ENCODE peak calls at places on chromosomes 11 and 22, in seven cellular contexts. One of them, this sample, is unnamed.

GRCh38 chr11:80186687-80187086 is 745.9 kb upstream of the TENM4 start:
- DNase-seq in GM13977: no peak
- DNase-seq in heart left ventricle: no peak
- DNase-seq in body of pancreas: no peak
- DNase-seq in transverse colon: no peak
- DNase-seq in B cell: no peak
- DNase-seq in AG10803: peak; percentile 14
- DNase-seq in this sample: no peak

GRCh38 chr11:27209562-27210005 is 153.4 kb downstream of the CCDC34 start:
- DNase-seq in GM13977: no peak
- DNase-seq in heart left ventricle: peak; percentile 39
- DNase-seq in body of pancreas: no peak
- DNase-seq in transverse colon: no peak
- DNase-seq in B cell: no peak
- DNase-seq in AG10803: peak; percentile 95
- DNase-seq in this sample: no peak

GRCh38 chr11:44659641-44660040 is 67.1 kb upstream of the TSPAN18 start:
- DNase-seq in GM13977: no peak
- DNase-seq in heart left ventricle: peak; percentile 75
- DNase-seq in body of pancreas: no peak
- DNase-seq in transverse colon: peak; percentile 32
- DNase-seq in B cell: no peak
- DNase-seq in AG10803: no peak
- DNase-seq in this sample: no peak

GRCh38 chr11:33719587-33719986 is 16.6 kb downstream of the CD59 start:
- DNase-seq in GM13977: no peak
- DNase-seq in heart left ventricle: no peak
- DNase-seq in body of pancreas: no peak
- DNase-seq in transverse colon: no peak
- DNase-seq in B cell: no peak
- DNase-seq in AG10803: no peak
- DNase-seq in this sample: no peak

GRCh38 chr11:130815074-130815802 is 101.0 kb downstream of the SNX19 start:
- DNase-seq in GM13977: no peak
- DNase-seq in heart left ventricle: no peak
- DNase-seq in body of pancreas: no peak
- DNase-seq in transverse colon: no peak
- DNase-seq in B cell: no peak
- DNase-seq in AG10803: no peak
- DNase-seq in this sample: no peak

GRCh38 chr11:65879622-65880021 is at the start of gene CTSW:
- DNase-seq in GM13977: no peak
- DNase-seq in heart left ventricle: no peak
- DNase-seq in body of pancreas: no peak
- DNase-seq in transverse colon: no peak
- DNase-seq in B cell: no peak
- DNase-seq in AG10803: no peak
- DNase-seq in this sample: no peak

GRCh38 chr11:14973621-14974020 is 1.5 kb upstream of the CALCA start:
- DNase-seq in GM13977: peak; percentile 41
- DNase-seq in heart left ventricle: no peak
- DNase-seq in body of pancreas: peak; percentile 19
- DNase-seq in transverse colon: no peak
- DNase-seq in B cell: peak; percentile 61
- DNase-seq in AG10803: no peak
- DNase-seq in this sample: peak; percentile 62

GRCh38 chr22:45008853-45009751 is 703 bp downstream of the PHF21B start:
- DNase-seq in GM13977: peak; percentile 66
- DNase-seq in heart left ventricle: no peak
- DNase-seq in body of pancreas: no peak
- DNase-seq in transverse colon: no peak
- DNase-seq in B cell: no peak
- DNase-seq in AG10803: no peak
- DNase-seq in this sample: peak; percentile 66

GRCh38 chr22:45470871-45471270 is 31.8 kb upstream of the FBLN1 start:
- DNase-seq in GM13977: no peak
- DNase-seq in heart left ventricle: no peak
- DNase-seq in body of pancreas: no peak
- DNase-seq in transverse colon: no peak
- DNase-seq in B cell: no peak
- DNase-seq in AG10803: no peak
- DNase-seq in this sample: no peak

GRCh38 chr11:57638005-57638760 is 11.5 kb downstream of the YPEL4 start:
- DNase-seq in GM13977: peak; percentile 66
- DNase-seq in heart left ventricle: peak; percentile 79
- DNase-seq in body of pancreas: peak; percentile 67
- DNase-seq in transverse colon: peak; percentile 44
- DNase-seq in B cell: no peak
- DNase-seq in AG10803: peak; percentile 86
- DNase-seq in this sample: peak; percentile 81

GRCh38 chr22:46251266-46251665 is 1.2 kb upstream of the CDPF1 start:
- DNase-seq in GM13977: no peak
- DNase-seq in heart left ventricle: no peak
- DNase-seq in body of pancreas: no peak
- DNase-seq in transverse colon: no peak
- DNase-seq in B cell: no peak
- DNase-seq in AG10803: peak; percentile 1
- DNase-seq in this sample: no peak

GRCh38 chr11:81995907-81996306 is 737.8 kb downstream of the FAM181B start:
- DNase-seq in GM13977: no peak
- DNase-seq in heart left ventricle: no peak
- DNase-seq in body of pancreas: no peak
- DNase-seq in transverse colon: no peak
- DNase-seq in B cell: no peak
- DNase-seq in AG10803: no peak
- DNase-seq in this sample: no peak

GRCh38 chr22:37557321-37558001 is 2.8 kb upstream of the CDC42EP1 start:
- DNase-seq in GM13977: no peak
- DNase-seq in heart left ventricle: no peak
- DNase-seq in body of pancreas: peak; percentile 67
- DNase-seq in transverse colon: no peak
- DNase-seq in B cell: no peak
- DNase-seq in AG10803: no peak
- DNase-seq in this sample: no peak

GRCh38 chr22:24421428-24421931 is 5.9 kb upstream of the ADORA2A start:
- DNase-seq in GM13977: peak; percentile 80
- DNase-seq in heart left ventricle: no peak
- DNase-seq in body of pancreas: no peak
- DNase-seq in transverse colon: no peak
- DNase-seq in B cell: peak; percentile 64
- DNase-seq in AG10803: no peak
- DNase-seq in this sample: peak; percentile 14

GRCh38 chr11:16126361-16126760 is 230.0 kb downstream of the SOX6 start:
- DNase-seq in GM13977: no peak
- DNase-seq in heart left ventricle: no peak
- DNase-seq in body of pancreas: no peak
- DNase-seq in transverse colon: no peak
- DNase-seq in B cell: no peak
- DNase-seq in AG10803: no peak
- DNase-seq in this sample: no peak

GRCh38 chr11:128551641-128552335 is 35.6 kb downstream of the ETS1 start:
- DNase-seq in GM13977: peak; percentile 71
- DNase-seq in heart left ventricle: no peak
- DNase-seq in body of pancreas: no peak
- DNase-seq in transverse colon: no peak
- DNase-seq in B cell: peak; percentile 67
- DNase-seq in AG10803: no peak
- DNase-seq in this sample: no peak

GRCh38 chr11:114163231-114163631 is 103.7 kb downstream of the ZBTB16 start:
- DNase-seq in GM13977: no peak
- DNase-seq in heart left ventricle: no peak
- DNase-seq in body of pancreas: peak; percentile 70
- DNase-seq in transverse colon: no peak
- DNase-seq in B cell: no peak
- DNase-seq in AG10803: peak; percentile 68
- DNase-seq in this sample: no peak

GRCh38 chr22:30833328-30833727 is 135.2 kb downstream of the MORC2 start:
- DNase-seq in GM13977: peak; percentile 1
- DNase-seq in heart left ventricle: no peak
- DNase-seq in body of pancreas: no peak
- DNase-seq in transverse colon: no peak
- DNase-seq in B cell: no peak
- DNase-seq in AG10803: no peak
- DNase-seq in this sample: no peak

GRCh38 chr11:210122-210802 is 2.8 kb downstream of the RIC8A start:
- DNase-seq in GM13977: no peak
- DNase-seq in heart left ventricle: no peak
- DNase-seq in body of pancreas: no peak
- DNase-seq in transverse colon: no peak
- DNase-seq in B cell: no peak
- DNase-seq in AG10803: peak; percentile 87
- DNase-seq in this sample: no peak

GRCh38 chr22:20258584-20259335 is 9.4 kb downstream of the RTN4R start:
- DNase-seq in GM13977: no peak
- DNase-seq in heart left ventricle: no peak
- DNase-seq in body of pancreas: no peak
- DNase-seq in transverse colon: no peak
- DNase-seq in B cell: no peak
- DNase-seq in AG10803: no peak
- DNase-seq in this sample: no peak
- TF ChIP-seq CTCF in GM13977: peak; percentile 71
- TF ChIP-seq CTCF in heart left ventricle: peak; percentile 11
- TF ChIP-seq CTCF in body of pancreas: no peak
- TF ChIP-seq CTCF in transverse colon: peak; percentile 11
- TF ChIP-seq CTCF in B cell: no peak
- TF ChIP-seq CTCF in AG10803: peak; percentile 21
- TF ChIP-seq CTCF in this sample: peak; percentile 27

DNA sequence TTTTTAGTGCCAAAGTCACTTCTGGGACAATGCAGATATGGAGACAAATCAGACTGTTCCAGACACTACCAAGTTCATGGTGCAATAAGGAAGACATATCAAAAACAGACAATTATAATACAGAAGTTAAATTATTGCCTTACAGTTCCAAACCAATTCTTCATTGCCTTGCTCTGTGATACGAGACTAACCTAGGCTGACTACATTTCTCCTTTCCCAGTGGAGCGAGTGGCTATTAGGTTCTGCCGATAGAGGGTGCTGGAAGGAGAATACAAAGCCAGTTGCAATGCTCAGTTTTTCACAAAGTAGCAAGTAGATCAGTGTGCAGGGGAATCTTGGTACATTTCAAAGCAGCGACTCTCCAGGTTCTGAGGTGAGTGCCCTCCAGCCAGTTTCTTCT is 67.8 kb downstream of the FAM168A start:
- DNase-seq in GM13977: no peak
- DNase-seq in heart left ventricle: no peak
- DNase-seq in body of pancreas: no peak
- DNase-seq in transverse colon: no peak
- DNase-seq in B cell: no peak
- DNase-seq in AG10803: no peak
- DNase-seq in this sample: no peak
- TF ChIP-seq CTCF in GM13977: peak; percentile 43
- TF ChIP-seq CTCF in heart left ventricle: peak; percentile 14
- TF ChIP-seq CTCF in body of pancreas: no peak
- TF ChIP-seq CTCF in transverse colon: peak; percentile 24
- TF ChIP-seq CTCF in B cell: no peak
- TF ChIP-seq CTCF in AG10803: peak; percentile 33
- TF ChIP-seq CTCF in this sample: no peak

GRCh38 chr11:41845066-41845465 is 385.6 kb upstream of the LRRC4C start:
- DNase-seq in GM13977: no peak
- DNase-seq in heart left ventricle: no peak
- DNase-seq in body of pancreas: no peak
- DNase-seq in transverse colon: no peak
- DNase-seq in B cell: no peak
- DNase-seq in AG10803: no peak
- DNase-seq in this sample: no peak
- TF ChIP-seq CTCF in GM13977: no peak
- TF ChIP-seq CTCF in heart left ventricle: no peak
- TF ChIP-seq CTCF in body of pancreas: no peak
- TF ChIP-seq CTCF in transverse colon: no peak
- TF ChIP-seq CTCF in B cell: no peak
- TF ChIP-seq CTCF in AG10803: no peak
- TF ChIP-seq CTCF in this sample: no peak

GRCh38 chr11:133931449-133932060 is 25.2 kb downstream of the IGSF9B start:
- DNase-seq in GM13977: no peak
- DNase-seq in heart left ventricle: no peak
- DNase-seq in body of pancreas: no peak
- DNase-seq in transverse colon: no peak
- DNase-seq in B cell: no peak
- DNase-seq in AG10803: no peak
- DNase-seq in this sample: no peak

GRCh38 chr11:133930053-133930766 is 26.6 kb downstream of the IGSF9B start:
- DNase-seq in GM13977: no peak
- DNase-seq in heart left ventricle: no peak
- DNase-seq in body of pancreas: no peak
- DNase-seq in transverse colon: no peak
- DNase-seq in B cell: no peak
- DNase-seq in AG10803: no peak
- DNase-seq in this sample: no peak

GRCh38 chr11:133929401-133930052 is 27.2 kb downstream of the IGSF9B start:
- DNase-seq in GM13977: no peak
- DNase-seq in heart left ventricle: no peak
- DNase-seq in body of pancreas: no peak
- DNase-seq in transverse colon: no peak
- DNase-seq in B cell: no peak
- DNase-seq in AG10803: no peak
- DNase-seq in this sample: no peak

GRCh38 chr11:133928628-133929059 is 28.1 kb downstream of the IGSF9B start:
- DNase-seq in GM13977: no peak
- DNase-seq in heart left ventricle: no peak
- DNase-seq in body of pancreas: no peak
- DNase-seq in transverse colon: no peak
- DNase-seq in B cell: no peak
- DNase-seq in AG10803: peak; percentile 42
- DNase-seq in this sample: no peak

GRCh38 chr11:133930767-133931448 is 25.9 kb downstream of the IGSF9B start:
- DNase-seq in GM13977: no peak
- DNase-seq in heart left ventricle: no peak
- DNase-seq in body of pancreas: peak; percentile 31
- DNase-seq in transverse colon: no peak
- DNase-seq in B cell: no peak
- DNase-seq in AG10803: no peak
- DNase-seq in this sample: no peak
- TF ChIP-seq CTCF in GM13977: peak; percentile 20
- TF ChIP-seq CTCF in heart left ventricle: peak; percentile 50
- TF ChIP-seq CTCF in body of pancreas: peak; percentile 20
- TF ChIP-seq CTCF in transverse colon: peak; percentile 16
- TF ChIP-seq CTCF in B cell: no peak
- TF ChIP-seq CTCF in AG10803: peak; percentile 42
- TF ChIP-seq CTCF in this sample: peak; percentile 36

DNA sequence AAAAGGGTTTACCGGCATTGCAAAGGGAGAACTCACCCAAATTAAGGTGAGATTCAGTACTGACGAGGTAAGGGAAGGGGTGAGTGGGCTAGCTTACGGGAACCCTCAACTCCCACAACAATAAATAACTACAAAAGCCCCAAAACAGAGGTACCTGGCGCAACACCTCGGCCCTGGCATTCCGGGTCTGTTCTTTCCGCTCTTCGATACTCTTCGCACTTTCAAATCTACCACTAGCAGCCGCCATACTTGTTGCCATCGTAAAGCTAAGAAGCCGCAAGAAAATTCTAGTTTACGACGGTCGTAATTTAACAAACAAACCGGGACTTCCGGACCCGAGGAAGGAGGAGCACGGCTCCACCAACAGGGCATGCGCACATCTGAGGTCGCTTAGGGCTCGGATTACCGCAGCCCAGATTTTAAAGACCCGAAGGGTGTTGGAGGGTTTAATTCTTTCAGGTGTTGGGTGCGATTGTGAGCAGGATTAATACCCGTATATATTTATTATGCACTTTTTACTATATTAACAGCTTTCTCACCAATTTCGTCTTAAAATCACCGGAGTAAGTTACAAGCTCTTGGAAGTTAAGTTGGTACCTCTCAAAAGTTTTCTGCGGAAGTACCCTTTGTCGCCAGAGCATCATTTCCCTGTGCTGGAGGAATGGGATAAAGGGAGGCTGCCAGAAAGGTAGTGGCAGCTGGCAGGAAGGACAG is at the start of gene CWF19L2:
- DNase-seq in GM13977: peak; percentile 82
- DNase-seq in heart left ventricle: peak; percentile 91
- DNase-seq in body of pancreas: peak; percentile 94
- DNase-seq in transverse colon: peak; percentile 90
- DNase-seq in B cell: peak; percentile 92
- DNase-seq in AG10803: peak; percentile 96
- DNase-seq in this sample: peak; percentile 87
- TF ChIP-seq CTCF in GM13977: no peak
- TF ChIP-seq CTCF in heart left ventricle: peak; percentile 17
- TF ChIP-seq CTCF in body of pancreas: peak; percentile 5
- TF ChIP-seq CTCF in transverse colon: no peak
- TF ChIP-seq CTCF in B cell: no peak
- TF ChIP-seq CTCF in AG10803: no peak
- TF ChIP-seq CTCF in this sample: no peak

This sample was measured in glutamatergic neuron.